ENCODE peak calls at places on chromosomes 4 and X, in ten cellular contexts. W, T, N, X, A, U, Z, F, P and H are unnamed samples.

GRCh38 chr4:92303621-92304027 is at the start of gene GRID2:
- DNase-seq in W (peak; percentile 78), T (no peak), N (no peak), X (peak; percentile 7), A (no peak), U (peak; percentile 90), Z (no peak), F (peak; percentile 17), P (no peak), H (no peak)

GRCh38 chr4:153530284-153530995 is 64.3 kb downstream of the TMEM131L start:
- DNase-seq in W (no peak), T (no peak), N (no peak), X (no peak), A (no peak), U (no peak), Z (no peak), F (no peak), P (no peak), H (no peak)

GRCh38 chrX:44785652-44786051 is 58.2 kb upstream of the DUSP21 start:
- DNase-seq in W (no peak), T (no peak), N (no peak), X (no peak), A (no peak), U (no peak), Z (no peak), F (no peak), P (peak; percentile 91), H (no peak)

GRCh38 chr4:123673971-123674370 is 277.4 kb downstream of the SPRY1 start:
- DNase-seq in W (no peak), T (no peak), N (no peak), X (no peak), A (no peak), U (no peak), Z (no peak), F (no peak), P (peak; percentile 12), H (no peak)

GRCh38 chr4:84235545-84235944 is 263.5 kb downstream of the NKX6-1 start:
- DNase-seq in W (no peak), T (no peak), N (no peak), X (no peak), A (no peak), U (no peak), Z (no peak), F (peak; percentile 10), P (no peak), H (no peak)

GRCh38 chr4:110612631-110613269 is 10.1 kb downstream of the PITX2 start:
- DNase-seq in W (no peak), T (no peak), N (peak; percentile 55), X (no peak), A (no peak), U (peak; percentile 28), Z (no peak), F (no peak), P (no peak), H (no peak)

GRCh38 chr4:148415500-148415899 is 26.7 kb downstream of the NR3C2 start:
- DNase-seq in W (no peak), T (no peak), N (no peak), X (peak; percentile 3), A (no peak), U (no peak), Z (no peak), F (no peak), P (peak; percentile 17), H (no peak)

GRCh38 chr4:141425124-141425523 is 204.4 kb downstream of the ZNF330 start:
- DNase-seq in W (no peak), T (no peak), N (no peak), X (peak; percentile 6), A (no peak), U (no peak), Z (no peak), F (no peak), P (peak; percentile 54), H (no peak)

GRCh38 chr4:186727977-186728519 is 4.4 kb upstream of the FAT1 start:
- DNase-seq in W (peak; percentile 62), T (no peak), N (no peak), X (peak; percentile 63), A (no peak), U (peak; percentile 56), Z (no peak), F (no peak), P (peak; percentile 75), H (no peak)

GRCh38 chr4:127622923-127623754 is 9.6 kb upstream of the INTU start:
- DNase-seq in W (peak; percentile 86), T (peak; percentile 20), N (peak; percentile 52), X (no peak), A (no peak), U (peak; percentile 92), Z (peak; percentile 25), F (peak; percentile 31), P (peak; percentile 7), H (no peak)
- TF ChIP-seq CTCF in W (peak; percentile 60), T (no peak), N (no peak), X (no peak), A (peak; percentile 32), U (peak; percentile 61), Z (peak; percentile 23), F (no peak), P (peak; percentile 54), H (no peak)

DNA sequence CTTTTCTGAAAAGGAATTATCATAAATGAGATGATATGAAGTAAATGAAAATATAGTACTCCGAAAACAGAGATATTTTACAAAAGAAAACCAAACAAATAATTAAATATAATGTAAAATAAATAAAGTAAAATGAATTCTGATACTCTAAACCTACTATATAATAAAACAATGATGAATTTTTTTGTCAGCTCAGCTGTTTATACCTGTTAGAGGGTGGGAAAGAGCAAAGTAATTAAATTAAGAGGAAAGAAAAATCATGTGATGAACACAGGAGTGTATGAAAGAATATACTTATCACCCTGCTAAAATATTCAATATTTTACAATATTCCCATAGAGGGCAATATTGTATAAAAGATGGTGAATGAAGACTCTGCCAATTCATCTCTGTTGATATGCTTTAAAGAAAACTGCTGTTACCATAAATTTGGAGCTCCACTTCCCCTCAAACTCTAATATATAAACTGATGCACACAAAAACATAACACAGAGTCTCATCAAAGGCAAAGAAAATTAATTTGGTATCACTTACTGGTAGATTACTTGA is 6.5 kb upstream of the NDST4 start:
- DNase-seq in W (no peak), T (no peak), N (no peak), X (no peak), A (no peak), U (no peak), Z (no peak), F (no peak), P (no peak), H (no peak)
- TF ChIP-seq CTCF in W (peak; percentile 35), T (no peak), N (peak; percentile 32), X (no peak), A (no peak), U (no peak), Z (no peak), F (no peak), P (no peak), H (no peak)

GRCh38 chr4:98275129-98275528 is 13.9 kb downstream of the RAP1GDS1 start:
- DNase-seq in W (no peak), T (no peak), N (no peak), X (no peak), A (no peak), U (no peak), Z (no peak), F (no peak), P (no peak), H (no peak)
- TF ChIP-seq CTCF in W (no peak), T (no peak), N (no peak), X (no peak), A (no peak), U (no peak), Z (no peak), F (no peak), P (no peak), H (no peak)

GRCh38 chr4:82371398-82371972 is 2.3 kb downstream of the HNRNPD start:
- DNase-seq in W (no peak), T (no peak), N (no peak), X (no peak), A (no peak), U (peak; percentile 38), Z (no peak), F (no peak), P (peak; percentile 18), H (no peak)
- TF ChIP-seq CTCF in W (no peak), T (no peak), N (no peak), X (no peak), A (no peak), U (no peak), Z (no peak), F (no peak), P (no peak), H (no peak)

GRCh38 chrX:118824173-118824782 is 654 bp downstream of the ZCCHC12 start:
- DNase-seq in W (peak; percentile 35), T (no peak), N (no peak), X (no peak), A (no peak), U (peak; percentile 47), Z (no peak), F (no peak), P (no peak), H (no peak)

DNA sequence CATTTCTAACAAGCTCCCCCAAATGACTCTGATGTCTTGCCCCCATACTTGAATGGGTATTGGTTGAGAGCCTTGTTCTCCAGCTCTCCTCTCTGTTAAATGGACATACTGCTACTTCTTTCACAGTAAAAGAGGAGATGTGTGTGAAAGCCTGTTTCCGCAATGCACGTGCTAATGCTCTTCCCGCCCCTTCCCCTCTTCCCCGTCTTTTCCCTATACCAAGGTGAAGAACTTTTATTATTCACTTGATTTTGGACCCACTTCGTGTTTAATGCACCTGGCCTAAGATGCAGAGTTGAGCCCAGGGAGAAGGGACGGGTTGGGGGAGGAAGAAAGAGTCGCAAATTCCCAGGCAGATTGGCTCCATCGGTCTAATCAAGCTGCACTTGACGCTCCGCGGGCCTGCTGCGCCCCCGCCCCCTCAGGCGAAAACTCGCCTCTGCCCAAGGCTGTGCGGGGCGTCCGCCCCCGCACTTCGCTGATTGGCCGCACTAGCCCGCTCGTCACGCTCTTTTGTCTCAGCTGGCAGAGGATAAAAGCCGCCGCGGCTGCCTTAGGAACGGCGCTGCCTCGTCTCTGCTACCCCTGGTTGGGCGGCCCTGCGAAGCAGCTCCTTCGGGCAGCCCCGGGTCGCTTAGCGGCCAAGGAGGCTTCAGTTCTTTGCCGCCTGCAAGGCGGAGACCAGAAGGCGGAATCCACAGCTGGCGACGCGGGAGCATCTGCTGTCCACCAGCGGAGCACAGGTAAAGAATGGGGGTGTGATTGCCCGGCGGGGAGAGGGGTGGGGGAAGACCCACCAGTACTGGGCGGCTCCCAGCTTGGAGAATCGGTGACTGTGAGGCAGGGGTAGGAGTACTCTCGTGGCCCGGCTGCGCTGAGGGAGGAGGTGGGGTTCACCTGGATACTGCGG is at the start of gene ZCCHC12:
- DNase-seq in W (peak; percentile 89), T (peak; percentile 47), N (peak; percentile 43), X (peak; percentile 27), A (no peak), U (peak; percentile 90), Z (peak; percentile 16), F (peak; percentile 60), P (peak; percentile 5), H (peak; percentile 16)
- TF ChIP-seq CTCF in W (no peak), T (no peak), N (no peak), X (no peak), A (no peak), U (no peak), Z (no peak), F (no peak), P (no peak), H (no peak)